ENCODE peak calls at places on chromosomes 6 and 20, in eight cellular contexts. Q is HepG2; B is tibial nerve; E is head of caudate nucleus; Z is T-helper 2 cell; Y is naive thymus-derived CD8-positive, alpha-beta T cell; U is PC-3; T is T-helper 1 cell. O is an unnamed sample.

GRCh38 chr20:7943891-7944290 is 3.6 kb upstream of the HAO1 start:
- DNase-seq in U (no peak), Z (no peak), B (no peak), T (no peak), Y (no peak), E (no peak), Q (no peak), O (no peak)

GRCh38 chr20:11754451-11754850 is 163.2 kb upstream of the BTBD3 start:
- DNase-seq in B (no peak), Y (no peak), T (no peak), Z (no peak), E (no peak), U (no peak), Q (no peak), O (no peak)

GRCh38 chr6:137968901-137969300 is 101.8 kb downstream of the TNFAIP3 start:
- DNase-seq in Z (no peak), T (no peak), Q (no peak), U (no peak), E (no peak), Y (no peak), B (no peak), O (no peak)

GRCh38 chr6:166494101-166494441 is 92.4 kb downstream of the RAMACL start:
- DNase-seq in Y (no peak), Q (no peak), T (no peak), E (no peak), B (no peak), Z (no peak), U (no peak), O (no peak)

GRCh38 chr20:37777556-37777955 is 83.7 kb downstream of the CTNNBL1 start:
- DNase-seq in Y (no peak), T (no peak), Q (no peak), Z (no peak), E (no peak), B (no peak), U (no peak), O (no peak)

GRCh38 chr20:32536861-32537656 is 48.1 kb downstream of the NOL4L start:
- DNase-seq in Z (peak), U (peak), Y (peak), T (peak), E (peak), Q (no peak), B (no peak), O (no peak)

GRCh38 chr20:59565768-59566461 is 38.4 kb upstream of the PHACTR3 start:
- DNase-seq in T (no peak), B (no peak), Q (no peak), E (no peak), U (no peak), Z (no peak), Y (no peak), O (no peak)

GRCh38 chr6:157265630-157266029 is 57.7 kb downstream of the TMEM242 start:
- DNase-seq in Q (no peak), Z (no peak), E (no peak), T (no peak), U (no peak), B (no peak), Y (no peak), O (no peak)

GRCh38 chr6:169427856-169428255 is 174.2 kb upstream of the THBS2 start:
- DNase-seq in Y (no peak), U (no peak), T (no peak), B (no peak), Q (no peak), Z (no peak), E (no peak), O (peak)

GRCh38 chr6:79598012-79598411 is 33.1 kb upstream of the SH3BGRL2 start:
- DNase-seq in E (no peak), B (no peak), Q (no peak), T (no peak), U (no peak), Y (no peak), Z (no peak), O (no peak)

GRCh38 chr20:1526896-1527295 is 30.6 kb downstream of the SIRPD start:
- DNase-seq in E (no peak), Q (no peak), T (no peak), Z (no peak), Y (no peak), B (no peak), U (peak), O (no peak)

GRCh38 chr20:62448788-62449187 is 21.4 kb upstream of the RBBP8NL start:
- DNase-seq in Y (no peak), T (no peak), B (no peak), Z (no peak), E (no peak), Q (no peak), U (no peak), O (no peak)

GRCh38 chr20:8118735-8119134 is 13.3 kb upstream of the PLCB1 start:
- DNase-seq in Q (no peak), Z (no peak), B (no peak), U (no peak), Y (no peak), E (no peak), T (no peak), O (no peak)

O was measured in HFFc6.